ENCODE peak calls at places on chromosomes 2 and 18, in ten cellular contexts. R is endodermal cell; H is activated gamma-delta T cell treated with Interleukin-2 at 50 U/mL for 16 hours; S is lung microvascular endothelial cell; Y is EL; Q is amygdala; O is T1000; N is activated CD8-positive, alpha-beta memory T cell treated with anti-CD3 and anti-CD28 coated beads, Interleukin-2, amount 50 U/mL, for 48 hours; Z is AG04450; D is NCI-H510A treated with DMSO at 0.1 percent for 48 hours. X is an unnamed sample.

GRCh38 chr2:88195247-88195646 is 25.1 kb downstream of the THNSL2 start:
- DNase-seq in R (no peak), H (no peak), S (no peak), Y (no peak), Q (no peak), O (no peak), N (no peak), Z (no peak), D (no peak), X (no peak)

GRCh38 chr2:151111599-151112278 is 149.9 kb downstream of the RBM43 start:
- DNase-seq in R (peak; percentile 49), H (no peak), S (no peak), Y (peak; percentile 79), Q (no peak), O (peak; percentile 14), N (no peak), Z (peak; percentile 51), D (no peak), X (no peak)

GRCh38 chr2:100137877-100138570 is 4.4 kb downstream of the AFF3 start:
- DNase-seq in R (no peak), H (no peak), S (no peak), Y (no peak), Q (no peak), O (no peak), N (no peak), Z (no peak), D (no peak), X (no peak)

GRCh38 chr18:79121746-79122474 is 52.7 kb downstream of the ATP9B start:
- DNase-seq in R (no peak), H (no peak), S (no peak), Y (no peak), Q (no peak), O (no peak), N (no peak), Z (no peak), D (no peak), X (peak; percentile 30)

GRCh38 chr2:3147641-3148530 is 229.7 kb downstream of the EIPR1 start:
- DNase-seq in R (no peak), H (no peak), S (no peak), Y (no peak), Q (no peak), O (no peak), N (no peak), Z (no peak), D (no peak), X (no peak)

GRCh38 chr2:32626591-32627221 is 1.1 kb upstream of the TTC27 start:
- DNase-seq in R (peak; percentile 63), H (no peak), S (no peak), Y (no peak), Q (no peak), O (no peak), N (no peak), Z (no peak), D (no peak), X (no peak)

GRCh38 chr2:232339121-232340081 is 39.1 kb upstream of the ALPP start:
- DNase-seq in R (peak; percentile 89), H (no peak), S (no peak), Y (no peak), Q (no peak), O (no peak), N (no peak), Z (no peak), D (no peak), X (no peak)

GRCh38 chr2:237184192-237184922 is 98.7 kb downstream of the COPS8 start:
- DNase-seq in R (no peak), H (no peak), S (no peak), Y (peak; percentile 95), Q (no peak), O (peak; percentile 6), N (no peak), Z (peak; percentile 86), D (no peak), X (no peak)

GRCh38 chr2:43531251-43531650 is 64.6 kb downstream of the THADA start:
- DNase-seq in R (no peak), H (no peak), S (no peak), Y (no peak), Q (no peak), O (no peak), N (no peak), Z (no peak), D (no peak), X (no peak)

GRCh38 chr2:239918749-239919148 is 106.4 kb downstream of the NDUFA10 start:
- DNase-seq in R (peak; percentile 23), H (no peak), S (no peak), Y (no peak), Q (no peak), O (no peak), N (no peak), Z (no peak), D (no peak), X (no peak)

GRCh38 chr2:151959203-151959602 is 131.0 kb upstream of the ARL5A start:
- DNase-seq in R (no peak), H (no peak), S (no peak), Y (no peak), Q (no peak), O (no peak), N (no peak), Z (no peak), D (no peak), X (no peak)

GRCh38 chr2:189411860-189412259 is 29.4 kb upstream of the WDR75 start:
- DNase-seq in R (no peak), H (no peak), S (no peak), Y (peak; percentile 86), Q (no peak), O (no peak), N (no peak), Z (peak; percentile 90), D (no peak), X (no peak)

GRCh38 chr2:33068261-33068660 is 121.5 kb downstream of the LTBP1 start:
- DNase-seq in R (no peak), H (no peak), S (no peak), Y (peak; percentile 80), Q (no peak), O (no peak), N (no peak), Z (peak; percentile 45), D (no peak), X (no peak)

GRCh38 chr18:4264347-4264791 is 190.7 kb downstream of the DLGAP1 start:
- DNase-seq in R (no peak), H (no peak), S (no peak), Y (no peak), Q (no peak), O (no peak), N (no peak), Z (no peak), D (no peak), X (no peak)